ENCODE peak calls at places on chromosomes 3 and 15, in five cellular contexts. L, Z, U, D and G are unnamed samples.
A peak's percentile ranks its signal among the peaks of the same experiment; 100 is the strongest.

GRCh38 chr15:99180287-99180962 is 69.0 kb downstream of the TTC23 start:
- DNase-seq in L (no peak), Z (no peak), U (no peak), D (no peak), G (no peak)

GRCh38 chr15:80160570-80161156 is 7.9 kb downstream of the FAH start:
- DNase-seq in L (no peak), Z (no peak), U (no peak), D (peak; percentile 61), G (no peak)

GRCh38 chr3:188976407-188976806 is 195.4 kb upstream of the TPRG1 start:
- DNase-seq in L (no peak), Z (no peak), U (no peak), D (no peak), G (no peak)

GRCh38 chr3:36864180-36865053 is 80.4 kb downstream of the TRANK1 start:
- DNase-seq in L (no peak), Z (no peak), U (no peak), D (no peak), G (no peak)

GRCh38 chr3:66472313-66473134 is 28.3 kb downstream of the LRIG1 start:
- DNase-seq in L (no peak), Z (no peak), U (peak; percentile 14), D (no peak), G (no peak)

GRCh38 chr3:133238015-133238414 is 161.8 kb upstream of the BFSP2 start:
- DNase-seq in L (no peak), Z (no peak), U (no peak), D (no peak), G (no peak)

GRCh38 chr3:39255503-39256325 is 24.1 kb downstream of the CX3CR1 start:
- DNase-seq in L (no peak), Z (no peak), U (no peak), D (peak; percentile 79), G (no peak)

GRCh38 chr3:25040739-25041138 is 387.3 kb upstream of the RARB start:
- DNase-seq in L (no peak), Z (no peak), U (no peak), D (no peak), G (no peak)

GRCh38 chr3:143337387-143337786 is 217.8 kb downstream of the CHST2 start:
- DNase-seq in L (no peak), Z (no peak), U (no peak), D (no peak), G (no peak)

GRCh38 chr3:192915306-192915705 is 2.4 kb downstream of the MB21D2 start:
- DNase-seq in L (peak; percentile 68), Z (no peak), U (no peak), D (no peak), G (peak; percentile 51)

GRCh38 chr3:61561374-61562041 is at the start of gene PTPRG:
- DNase-seq in L (peak; percentile 87), Z (no peak), U (no peak), D (peak; percentile 35), G (peak; percentile 63)

GRCh38 chr3:184770541-184770940 is 41.4 kb upstream of the VPS8 start:
- DNase-seq in L (no peak), Z (no peak), U (no peak), D (no peak), G (no peak)

GRCh38 chr15:33160054-33160453 is 34.5 kb downstream of the FMN1 start:
- DNase-seq in L (no peak), Z (no peak), U (no peak), D (no peak), G (no peak)

GRCh38 chr3:13608969-13609725 is 60.2 kb downstream of the FBLN2 start:
- DNase-seq in L (no peak), Z (no peak), U (no peak), D (no peak), G (no peak)

GRCh38 chr3:173553635-173554280 is 156.2 kb downstream of the NLGN1 start:
- DNase-seq in L (peak; percentile 21), Z (no peak), U (no peak), D (no peak), G (peak; percentile 7)

GRCh38 chr15:85324202-85324601 is 56.2 kb upstream of the AKAP13 start:
- DNase-seq in L (no peak), Z (no peak), U (no peak), D (no peak), G (no peak)

GRCh38 chr15:96948981-96949380 is 618.5 kb downstream of the NR2F2 start:
- DNase-seq in L (no peak), Z (no peak), U (no peak), D (no peak), G (no peak)

GRCh38 chr3:27521179-27521871 is 37.1 kb upstream of the SLC4A7 start:
- DNase-seq in L (no peak), Z (no peak), U (no peak), D (no peak), G (no peak)

GRCh38 chr3:43327184-43327950 is 41.0 kb downstream of the SNRK start:
- DNase-seq in L (no peak), Z (no peak), U (no peak), D (no peak), G (no peak)

GRCh38 chr15:90686435-90687218 is 30.5 kb upstream of the BLM start:
- DNase-seq in L (no peak), Z (no peak), U (no peak), D (no peak), G (no peak)

GRCh38 chr15:82950746-82951370 is 1.7 kb downstream of the HOMER2 start:
- DNase-seq in L (no peak), Z (no peak), U (no peak), D (no peak), G (no peak)

GRCh38 chr15:70504305-70504951 is 258.9 kb downstream of the UACA start:
- DNase-seq in L (no peak), Z (no peak), U (no peak), D (peak; percentile 79), G (no peak)

GRCh38 chr3:1131156-1131555 is 38.3 kb downstream of the CNTN6 start:
- DNase-seq in L (no peak), Z (no peak), U (no peak), D (no peak), G (no peak)

GRCh38 chr3:159818399-159818798 is 170.2 kb upstream of the IL12A start:
- DNase-seq in L (no peak), Z (no peak), U (no peak), D (no peak), G (no peak)

GRCh38 chr3:115350606-115351005 is 203.5 kb upstream of the ZBTB20 start:
- DNase-seq in L (no peak), Z (no peak), U (no peak), D (no peak), G (no peak)

GRCh38 chr15:92452143-92452542 is 58.5 kb downstream of the ST8SIA2 start:
- DNase-seq in L (no peak), Z (no peak), U (no peak), D (no peak), G (no peak)

GRCh38 chr3:4356642-4357041 is 53.5 kb downstream of the SETMAR start:
- DNase-seq in L (no peak), Z (no peak), U (no peak), D (no peak), G (no peak)

GRCh38 chr3:2978977-2979732 is 131.0 kb downstream of the IL5RA start:
- DNase-seq in L (no peak), Z (no peak), U (no peak), D (no peak), G (no peak)

GRCh38 chr3:58722526-58722925 is 56.0 kb upstream of the FAM3D start:
- DNase-seq in L (peak; percentile 69), Z (no peak), U (no peak), D (no peak), G (no peak)